ENCODE peak calls at places on chromosomes 11 and 22, in four cellular contexts. One of them, this sample, is unnamed.

GRCh38 chr11:57763568-57763967 is 2.0 kb downstream of the CTNND1 start:
- DNase-seq in GM13977: no peak
- DNase-seq in AG09319: no peak
- DNase-seq in AG04449: no peak
- DNase-seq in this sample: peak; percentile 74

GRCh38 chr11:74877132-74877531 is 71.8 kb downstream of the XRRA1 start:
- DNase-seq in GM13977: no peak
- DNase-seq in AG09319: no peak
- DNase-seq in AG04449: no peak
- DNase-seq in this sample: no peak

GRCh38 chr11:27532652-27533325 is 26.2 kb upstream of the LIN7C start:
- DNase-seq in GM13977: no peak
- DNase-seq in AG09319: no peak
- DNase-seq in AG04449: no peak
- DNase-seq in this sample: no peak

GRCh38 chr22:23685205-23685784 is 5.5 kb upstream of the RGL4 start:
- DNase-seq in GM13977: no peak
- DNase-seq in AG09319: no peak
- DNase-seq in AG04449: no peak
- DNase-seq in this sample: peak; percentile 9

GRCh38 chr22:37898441-37899181 is 7.5 kb upstream of the MICALL1 start:
- DNase-seq in GM13977: no peak
- DNase-seq in AG09319: no peak
- DNase-seq in AG04449: no peak
- DNase-seq in this sample: peak; percentile 61

GRCh38 chr11:64132388-64132771 is 33.5 kb downstream of the MACROD1 start:
- DNase-seq in GM13977: no peak
- DNase-seq in AG09319: no peak
- DNase-seq in AG04449: no peak
- DNase-seq in this sample: no peak

GRCh38 chr11:71998649-71999310 is at the start of gene IL18BP:
- DNase-seq in GM13977: no peak
- DNase-seq in AG09319: no peak
- DNase-seq in AG04449: no peak
- DNase-seq in this sample: no peak

GRCh38 chr11:33893711-33894401 is 2.0 kb upstream of the LMO2 start:
- DNase-seq in GM13977: peak; percentile 66
- DNase-seq in AG09319: no peak
- DNase-seq in AG04449: no peak
- DNase-seq in this sample: no peak

GRCh38 chr11:19380375-19380774 is 139.6 kb upstream of the E2F8 start:
- DNase-seq in GM13977: no peak
- DNase-seq in AG09319: no peak
- DNase-seq in AG04449: no peak
- DNase-seq in this sample: peak; percentile 68

GRCh38 chr22:18070556-18071306 is 7.1 kb upstream of the PEX26 start:
- DNase-seq in GM13977: no peak
- DNase-seq in AG09319: no peak
- DNase-seq in AG04449: no peak
- DNase-seq in this sample: peak; percentile 63

GRCh38 chr11:75341583-75341982 is 9.9 kb downstream of the ARRB1 start:
- DNase-seq in GM13977: no peak
- DNase-seq in AG09319: no peak
- DNase-seq in AG04449: no peak
- DNase-seq in this sample: no peak

GRCh38 chr22:50136431-50137047 is 34.0 kb upstream of the PANX2 start:
- DNase-seq in GM13977: no peak
- DNase-seq in AG09319: no peak
- DNase-seq in AG04449: no peak
- DNase-seq in this sample: no peak

DNA sequence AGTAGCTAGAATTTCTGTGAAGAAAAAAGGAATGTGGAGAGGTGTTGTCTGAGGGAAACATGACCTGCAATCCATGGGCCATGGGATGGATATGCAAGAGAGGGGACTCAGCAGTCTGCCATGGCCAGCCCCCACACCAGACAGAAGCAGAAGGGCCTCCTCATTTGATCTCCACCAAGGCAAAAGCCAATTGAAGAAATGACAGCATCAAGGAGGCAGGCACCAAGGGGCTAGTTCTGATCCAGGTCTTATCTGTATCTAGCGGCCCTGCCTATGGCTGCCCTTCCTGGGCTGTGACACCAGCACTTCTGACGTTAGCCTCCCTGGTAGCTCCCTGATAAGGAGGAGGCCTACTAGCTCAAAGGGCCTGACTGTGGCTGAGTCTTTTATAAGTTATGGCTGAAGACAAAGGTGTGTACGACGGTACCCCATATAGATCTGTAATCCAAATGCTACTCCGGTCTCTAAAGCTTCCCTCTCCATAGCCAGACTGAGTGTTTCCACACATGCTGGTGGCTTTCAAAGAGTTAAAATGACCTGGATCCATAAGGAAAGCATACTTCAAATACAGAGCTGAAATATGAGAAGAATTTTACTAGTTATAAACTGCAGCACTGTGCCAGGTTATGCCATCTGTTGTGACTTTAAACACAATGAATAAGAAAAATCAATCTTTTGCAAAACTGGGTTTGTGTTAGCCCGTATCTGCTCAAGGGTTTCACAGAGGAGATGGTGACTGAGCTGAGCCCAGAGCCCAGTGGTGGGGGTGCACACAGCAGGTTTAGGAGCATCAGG is 34.4 kb downstream of the HIRA start:
- DNase-seq in GM13977: no peak
- DNase-seq in AG09319: no peak
- DNase-seq in AG04449: no peak
- DNase-seq in this sample: no peak
- TF ChIP-seq CTCF in GM13977: no peak
- TF ChIP-seq CTCF in AG09319: no peak
- TF ChIP-seq CTCF in AG04449: no peak
- TF ChIP-seq CTCF in this sample: no peak

GRCh38 chr22:31296258-31296657 is 4.0 kb upstream of the PIK3IP1 start:
- DNase-seq in GM13977: no peak
- DNase-seq in AG09319: no peak
- DNase-seq in AG04449: no peak
- DNase-seq in this sample: no peak

GRCh38 chr22:31291403-31291715 is 929 bp downstream of the PIK3IP1 start:
- DNase-seq in GM13977: no peak
- DNase-seq in AG09319: no peak
- DNase-seq in AG04449: no peak
- DNase-seq in this sample: no peak

GRCh38 chr22:31295413-31295812 is 3.1 kb upstream of the PIK3IP1 start:
- DNase-seq in GM13977: no peak
- DNase-seq in AG09319: no peak
- DNase-seq in AG04449: no peak
- DNase-seq in this sample: no peak

GRCh38 chr22:31291716-31292644 is at the start of gene PIK3IP1:
- DNase-seq in GM13977: peak; percentile 80
- DNase-seq in AG09319: peak; percentile 52
- DNase-seq in AG04449: no peak
- DNase-seq in this sample: peak; percentile 65

GRCh38 chr22:31295831-31296230 is 3.5 kb upstream of the PIK3IP1 start:
- DNase-seq in GM13977: no peak
- DNase-seq in AG09319: no peak
- DNase-seq in AG04449: no peak
- DNase-seq in this sample: no peak
- TF ChIP-seq CTCF in GM13977: no peak
- TF ChIP-seq CTCF in AG09319: no peak
- TF ChIP-seq CTCF in AG04449: no peak
- TF ChIP-seq CTCF in this sample: no peak

GRCh38 chr11:44658451-44658850 is 68.3 kb upstream of the TSPAN18 start:
- DNase-seq in GM13977: peak; percentile 41
- DNase-seq in AG09319: no peak
- DNase-seq in AG04449: no peak
- DNase-seq in this sample: no peak
- TF ChIP-seq CTCF in GM13977: peak; percentile 22
- TF ChIP-seq CTCF in AG09319: peak; percentile 7
- TF ChIP-seq CTCF in AG04449: peak; percentile 32
- TF ChIP-seq CTCF in this sample: no peak

GRCh38 chr11:44784438-44784760 is 57.6 kb downstream of the TSPAN18 start:
- DNase-seq in GM13977: no peak
- DNase-seq in AG09319: no peak
- DNase-seq in AG04449: no peak
- DNase-seq in this sample: no peak
- TF ChIP-seq CTCF in GM13977: no peak
- TF ChIP-seq CTCF in AG09319: no peak
- TF ChIP-seq CTCF in AG04449: no peak
- TF ChIP-seq CTCF in this sample: no peak

GRCh38 chr22:43628253-43628649 is 183.9 kb downstream of the EFCAB6 start:
- DNase-seq in GM13977: no peak
- DNase-seq in AG09319: no peak
- DNase-seq in AG04449: no peak
- DNase-seq in this sample: no peak

GRCh38 chr22:43622886-43623285 is 189.2 kb downstream of the EFCAB6 start:
- DNase-seq in GM13977: no peak
- DNase-seq in AG09319: no peak
- DNase-seq in AG04449: no peak
- DNase-seq in this sample: no peak

GRCh38 chr22:43625242-43625641 is 186.9 kb downstream of the EFCAB6 start:
- DNase-seq in GM13977: no peak
- DNase-seq in AG09319: no peak
- DNase-seq in AG04449: no peak
- DNase-seq in this sample: no peak

GRCh38 chr22:43627485-43628252 is 184.4 kb downstream of the EFCAB6 start:
- DNase-seq in GM13977: no peak
- DNase-seq in AG09319: no peak
- DNase-seq in AG04449: no peak
- DNase-seq in this sample: no peak

GRCh38 chr22:43624144-43624998 is 187.7 kb downstream of the EFCAB6 start:
- DNase-seq in GM13977: no peak
- DNase-seq in AG09319: no peak
- DNase-seq in AG04449: no peak
- DNase-seq in this sample: no peak
- TF ChIP-seq CTCF in GM13977: no peak
- TF ChIP-seq CTCF in AG09319: no peak
- TF ChIP-seq CTCF in AG04449: no peak
- TF ChIP-seq CTCF in this sample: no peak